ENCODE peak calls at places on chromosomes 1 and 21, in nine cellular contexts. J is CD8-positive, alpha-beta memory T cell; A is IMR-90; W is spleen; D is heart left ventricle; E is cardiac muscle cell; U is hepatocyte; K is fibroblast of lung; H is mammary epithelial cell. Z is an unnamed sample. For H3K36me3, the result is how much of the 10 kb centered on the place peaks cover.

GRCh38 chr1:94416901-94417701 is 1.1 kb upstream of the ABCD3 start:
- DNase-seq in U (peak), D (peak), K (peak), J (no peak), H (peak), A (peak), E (peak), W (no peak), Z (peak)

GRCh38 chr1:186620951-186621350 is 59.3 kb downstream of the PTGS2 start:
- DNase-seq in J (no peak), H (peak), A (peak), D (no peak), K (peak), E (peak), W (no peak), U (no peak), Z (no peak)

GRCh38 chr1:245807306-245807705 is 652.5 kb downstream of the KIF26B start:
- DNase-seq in K (no peak), W (no peak), U (no peak), J (no peak), D (no peak), H (no peak), A (no peak), E (peak), Z (no peak)

GRCh38 chr1:159214149-159214760 is 9.6 kb downstream of the ACKR1 start:
- DNase-seq in E (peak), W (peak), J (no peak), U (peak), K (peak), H (peak), D (no peak), A (peak), Z (no peak)

GRCh38 chr1:90963651-90964050 is 58.2 kb downstream of the ZNF644 start:
- DNase-seq in W (no peak), D (no peak), E (no peak), K (no peak), U (no peak), A (peak), J (no peak), H (no peak), Z (no peak)

GRCh38 chr1:55244476-55245109 is 29.4 kb upstream of the USP24 start:
- DNase-seq in J (no peak), A (peak), D (no peak), H (peak), W (no peak), E (peak), K (peak), U (no peak), Z (no peak)

GRCh38 chr1:182616130-182617074 is 12.2 kb upstream of the RGS16 start:
- DNase-seq in E (peak), K (peak), W (peak), H (peak), A (peak), D (peak), J (peak), U (peak), Z (peak)

GRCh38 chr1:176696109-176696508 is 233.1 kb downstream of the PAPPA2 start:
- DNase-seq in K (peak), J (no peak), E (no peak), D (no peak), A (peak), W (no peak), U (peak), H (peak), Z (no peak)

GRCh38 chr1:39130297-39130696 is 74.2 kb upstream of the MACF1 start:
- DNase-seq in H (peak), U (no peak), J (no peak), E (peak), D (no peak), W (no peak), K (peak), A (peak), Z (no peak)

GRCh38 chr1:89941110-89941770 is 53.7 kb upstream of the ZNF326 start:
- DNase-seq in E (no peak), J (no peak), H (no peak), W (no peak), D (no peak), K (no peak), U (no peak), A (no peak), Z (no peak)

GRCh38 chr1:119648620-119649004 is 546 bp upstream of the ZNF697 start:
- DNase-seq in E (no peak), W (no peak), J (no peak), A (no peak), D (no peak), K (no peak), H (no peak), U (no peak), Z (no peak)

GRCh38 chr1:145992502-145992936 is 3.9 kb downstream of the TXNIP start:
- DNase-seq in E (no peak), K (no peak), D (no peak), H (no peak), W (no peak), J (no peak), A (no peak), U (no peak), Z (peak)

GRCh38 chr1:235639586-235640205 is 9.9 kb downstream of the GNG4 start:
- DNase-seq in H (no peak), J (no peak), K (no peak), U (no peak), E (no peak), W (peak), D (no peak), A (no peak), Z (no peak)

GRCh38 chr1:235632538-235633219 is 16.9 kb downstream of the GNG4 start:
- DNase-seq in D (no peak), A (peak), U (no peak), W (peak), K (peak), H (peak), J (no peak), E (peak), Z (no peak)

GRCh38 chr1:235637756-235638155 is 11.8 kb downstream of the GNG4 start:
- DNase-seq in D (no peak), K (no peak), E (no peak), H (no peak), J (no peak), W (peak), A (no peak), U (no peak), Z (no peak)

GRCh38 chr1:235633220-235633540 is 16.4 kb downstream of the GNG4 start:
- DNase-seq in K (no peak), J (no peak), H (no peak), D (no peak), W (no peak), U (no peak), A (no peak), E (no peak), Z (no peak)

DNA sequence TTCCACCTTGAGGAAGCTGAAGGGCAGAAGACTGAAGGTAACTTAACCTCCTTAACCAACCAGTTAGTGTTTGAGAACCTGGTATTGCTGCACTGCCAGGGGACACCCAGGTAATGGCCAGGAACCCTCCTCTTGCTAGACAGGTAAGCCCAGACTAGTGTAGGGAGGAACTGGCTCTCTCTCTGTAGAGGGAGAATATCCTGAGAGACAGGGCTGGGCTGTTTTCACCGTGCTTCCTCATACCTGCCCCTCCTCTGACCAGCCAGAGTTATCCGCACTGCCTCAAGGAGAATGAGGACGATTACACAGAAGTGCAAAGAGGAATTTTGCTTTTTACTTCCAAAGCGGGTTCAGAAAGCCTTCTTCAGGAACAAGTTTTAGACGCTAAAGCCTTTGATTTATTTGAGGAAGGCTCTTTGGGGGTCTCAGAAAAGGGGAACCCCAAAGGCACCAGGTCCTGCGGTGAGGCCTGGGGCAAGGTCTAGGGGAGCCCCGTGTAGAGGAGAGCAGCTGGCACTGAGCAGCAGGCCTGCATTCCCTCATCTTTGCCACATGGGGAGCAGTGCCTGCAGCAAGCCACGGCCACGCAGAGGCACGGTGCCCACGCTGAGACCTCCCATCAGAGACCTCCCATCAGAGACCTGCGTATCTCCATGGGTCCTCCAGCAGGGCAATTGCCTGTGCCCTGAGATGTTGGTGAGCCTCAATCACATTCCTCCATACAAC is 13.5 kb downstream of the GNG4 start:
- DNase-seq in K (no peak), U (no peak), A (no peak), W (peak), J (no peak), D (no peak), E (no peak), H (no peak), Z (no peak)
- H3K27ac ChIP-seq in K (no peak), U (no peak), A (no peak), W (no peak), J (no peak), D (no peak), E (no peak), H (no peak), Z (no peak)

GRCh38 chr1:21848524-21849174 is 36.6 kb downstream of the LDLRAD2 start:
- DNase-seq in W (peak), U (no peak), A (no peak), J (no peak), K (no peak), E (no peak), H (no peak), D (peak), Z (no peak)
- H3K36me3 ChIP-seq in W (half or more), U (under half), A (half or more), J (under half), K (under half), E (half or more), H (under half), D (half or more), Z (under half)

GRCh38 chr1:150808851-150809250 is 791 bp upstream of the CTSK start:
- DNase-seq in K (peak), E (no peak), A (no peak), U (no peak), H (no peak), W (no peak), J (no peak), D (no peak), Z (no peak)
- H3K4me3 ChIP-seq in K (no peak), E (no peak), A (no peak), U (no peak), H (no peak), W (no peak), J (no peak), D (no peak), Z (peak)

GRCh38 chr1:150161747-150162581 is 12.2 kb downstream of the PLEKHO1 start:
- DNase-seq in J (no peak), W (no peak), A (peak), E (peak), K (no peak), H (peak), D (no peak), U (peak), Z (peak)

GRCh38 chr1:150160964-150161626 is 11.4 kb downstream of the PLEKHO1 start:
- DNase-seq in H (no peak), E (peak), W (no peak), U (no peak), J (no peak), K (no peak), D (no peak), A (peak), Z (peak)

GRCh38 chr1:150156868-150157603 is 7.3 kb downstream of the PLEKHO1 start:
- DNase-seq in J (no peak), U (no peak), W (no peak), A (peak), D (no peak), H (no peak), K (no peak), E (peak), Z (no peak)

GRCh38 chr1:150162582-150162861 is 12.8 kb downstream of the PLEKHO1 start:
- DNase-seq in D (peak), W (no peak), E (no peak), H (no peak), K (no peak), A (no peak), U (no peak), J (no peak), Z (no peak)

GRCh38 chr1:150159550-150159949 is 9.8 kb downstream of the PLEKHO1 start:
- DNase-seq in J (no peak), W (peak), H (no peak), D (peak), K (no peak), A (no peak), U (no peak), E (no peak), Z (no peak)
- H3K27ac ChIP-seq in J (no peak), W (peak), H (no peak), D (peak), K (peak), A (peak), U (no peak), E (peak), Z (peak)

DNA sequence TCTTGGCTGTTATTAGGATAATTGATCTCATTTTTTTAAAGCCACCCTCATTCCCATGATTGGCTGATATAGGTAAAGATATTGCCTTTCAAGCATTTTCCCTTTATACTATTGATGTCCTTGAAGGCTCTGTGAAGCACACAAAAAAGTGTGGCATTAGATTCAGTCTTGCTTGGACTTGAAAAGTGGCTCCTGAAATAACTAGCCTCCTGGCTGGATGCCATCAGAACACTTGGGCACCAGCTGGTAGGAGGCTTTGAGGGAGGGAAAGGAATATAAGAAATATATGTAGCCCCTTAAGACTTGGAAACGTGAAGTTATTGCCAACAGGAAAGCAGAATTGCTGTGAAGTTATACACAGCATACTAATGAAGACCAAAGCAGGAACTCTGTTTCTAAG is 14.0 kb downstream of the MTR start:
- DNase-seq in K (peak), A (peak), H (no peak), U (no peak), E (peak), D (no peak), W (no peak), J (no peak), Z (no peak)
- H3K36me3 ChIP-seq in K (under half), A (under half), H (under half), U (under half), E (under half), D (under half), W (half or more), J (under half), Z (under half)

GRCh38 chr21:44286716-44287632 is 1.3 kb downstream of the AIRE start:
- DNase-seq in W (peak), K (no peak), J (no peak), E (no peak), U (no peak), A (no peak), D (no peak), H (no peak), Z (no peak)

GRCh38 chr21:44285102-44285501 is 574 bp upstream of the AIRE start:
- DNase-seq in J (no peak), W (peak), E (no peak), K (no peak), U (no peak), A (no peak), D (no peak), H (no peak), Z (no peak)

GRCh38 chr21:44283953-44284352 is 1.7 kb upstream of the AIRE start:
- DNase-seq in H (no peak), E (no peak), A (no peak), D (no peak), K (no peak), U (no peak), J (no peak), W (peak), Z (no peak)

GRCh38 chr21:44286086-44286715 is 525 bp downstream of the AIRE start:
- DNase-seq in A (no peak), H (no peak), U (no peak), J (no peak), E (no peak), D (no peak), K (no peak), W (no peak), Z (no peak)

DNA sequence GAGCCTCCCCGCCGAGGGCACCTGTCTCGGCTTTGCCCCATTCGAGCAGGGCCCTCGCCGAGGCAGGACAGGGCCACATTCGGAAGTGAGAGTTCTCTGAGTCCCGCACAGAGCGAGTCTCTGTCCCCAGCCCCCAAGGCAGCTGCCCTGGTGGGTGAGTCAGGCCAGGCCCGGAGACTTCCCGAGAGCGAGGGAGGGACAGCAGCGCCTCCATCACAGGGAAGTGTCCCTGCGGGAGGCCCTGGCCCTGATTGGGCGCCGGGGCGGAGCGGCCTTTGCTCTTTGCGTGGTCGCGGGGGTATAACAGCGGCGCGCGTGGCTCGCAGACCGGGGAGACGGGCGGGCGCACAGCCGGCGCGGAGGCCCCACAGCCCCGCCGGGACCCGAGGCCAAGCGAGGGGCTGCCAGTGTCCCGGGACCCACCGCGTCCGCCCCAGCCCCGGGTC is at the start of gene AIRE:
- DNase-seq in D (peak), E (no peak), A (peak), U (peak), W (peak), K (no peak), J (no peak), H (no peak), Z (no peak)
- H3K4me3 ChIP-seq in D (peak), E (no peak), A (no peak), U (no peak), W (no peak), K (no peak), J (no peak), H (no peak), Z (no peak)

DNA sequence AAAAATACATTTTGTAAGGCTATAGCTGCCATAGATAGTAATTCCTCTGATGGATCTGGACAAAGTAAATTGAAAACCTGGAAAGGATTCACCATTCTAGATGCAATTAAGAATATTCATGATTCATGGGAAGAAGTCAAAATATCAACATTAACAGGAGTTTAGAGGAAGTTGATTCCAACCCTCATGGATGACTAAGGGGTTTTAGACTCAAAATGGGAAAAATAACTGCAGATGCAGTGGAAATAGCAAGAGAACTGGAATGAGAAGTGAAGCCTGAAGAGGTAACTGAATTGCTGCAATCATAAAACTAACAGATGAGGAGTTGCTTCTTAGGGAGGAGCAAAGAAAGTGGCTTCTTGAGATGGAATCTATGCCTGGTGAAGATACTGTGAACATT is 230.8 kb downstream of the KCTD3 start:
- DNase-seq in A (peak), U (no peak), E (no peak), D (no peak), K (no peak), J (no peak), W (no peak), H (no peak), Z (no peak)
- H3K27ac ChIP-seq in A (no peak), U (no peak), E (no peak), D (no peak), K (no peak), J (no peak), W (no peak), H (no peak), Z (no peak)

GRCh38 chr1:46288485-46289133 is 14.8 kb downstream of the LRRC41 start:
- DNase-seq in K (no peak), U (no peak), H (peak), E (peak), J (no peak), W (no peak), D (no peak), A (peak), Z (no peak)
- H3K36me3 ChIP-seq in K (under half), U (under half), H (under half), E (under half), J (under half), W (half or more), D (under half), A (under half), Z (under half)

DNA sequence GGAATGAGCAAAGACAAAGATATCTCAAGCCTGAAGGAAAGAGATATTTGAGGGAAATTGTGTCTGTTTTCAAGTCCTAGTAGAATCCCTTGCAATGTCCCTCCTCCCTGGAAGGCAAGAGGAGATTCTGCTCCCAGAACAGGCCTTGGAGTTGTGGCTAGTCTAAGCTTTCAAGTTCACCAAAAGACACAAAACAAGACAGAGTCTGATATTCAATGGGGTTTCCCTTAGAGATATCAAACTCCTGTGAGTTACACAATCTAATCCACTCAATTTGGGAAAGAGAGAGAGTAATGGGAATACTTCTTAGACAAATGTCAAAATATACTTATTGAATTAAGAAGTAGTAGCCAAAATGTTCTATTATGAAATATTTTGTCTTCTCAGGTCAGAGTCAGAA is 162.8 kb upstream of the ADAMTS5 start:
- DNase-seq in E (no peak), H (no peak), J (no peak), K (no peak), W (no peak), A (no peak), D (no peak), U (no peak), Z (no peak)
- H3K4me3 ChIP-seq in E (no peak), H (no peak), J (no peak), K (no peak), W (no peak), A (no peak), D (no peak), U (no peak), Z (no peak)